ENCODE peak calls at places on chromosomes 5 and 9, in five cellular contexts. One of them, this sample, is unnamed. For H3K4me1, the result is how much of the 10 kb centered on the place peaks cover.

GRCh38 chr5:57007349-57007748 is 55.4 kb upstream of the MIER3 start:
- DNase-seq in foreskin keratinocyte: no peak
- DNase-seq in HepG2: no peak
- DNase-seq in CD8-positive, alpha-beta T cell: no peak
- DNase-seq in esophagus squamous epithelium: no peak
- DNase-seq in this sample: no peak

GRCh38 chr5:66144799-66145390 is 795 bp downstream of the SREK1 start:
- DNase-seq in HepG2: peak
- DNase-seq in esophagus squamous epithelium: peak
- DNase-seq in CD8-positive, alpha-beta T cell: no peak
- DNase-seq in foreskin keratinocyte: peak
- DNase-seq in this sample: peak

GRCh38 chr9:130927995-130928900 is 10.8 kb downstream of the FIBCD1 start:
- DNase-seq in CD8-positive, alpha-beta T cell: no peak
- DNase-seq in HepG2: peak
- DNase-seq in foreskin keratinocyte: peak
- DNase-seq in esophagus squamous epithelium: no peak
- DNase-seq in this sample: no peak

GRCh38 chr5:171845857-171846785 is 60.5 kb downstream of the SMIM23 start:
- DNase-seq in foreskin keratinocyte: no peak
- DNase-seq in HepG2: no peak
- DNase-seq in esophagus squamous epithelium: no peak
- DNase-seq in CD8-positive, alpha-beta T cell: no peak
- DNase-seq in this sample: no peak

GRCh38 chr9:137778914-137779313 is 98.7 kb upstream of the CACNA1B start:
- DNase-seq in foreskin keratinocyte: no peak
- DNase-seq in esophagus squamous epithelium: no peak
- DNase-seq in HepG2: no peak
- DNase-seq in CD8-positive, alpha-beta T cell: no peak
- DNase-seq in this sample: no peak

GRCh38 chr5:169567079-169567478 is 16.5 kb upstream of the SPDL1 start:
- DNase-seq in foreskin keratinocyte: no peak
- DNase-seq in esophagus squamous epithelium: no peak
- DNase-seq in HepG2: no peak
- DNase-seq in CD8-positive, alpha-beta T cell: no peak
- DNase-seq in this sample: no peak

GRCh38 chr9:98096091-98096490 is 22.9 kb downstream of the TRIM14 start:
- DNase-seq in HepG2: no peak
- DNase-seq in esophagus squamous epithelium: no peak
- DNase-seq in foreskin keratinocyte: no peak
- DNase-seq in CD8-positive, alpha-beta T cell: no peak
- DNase-seq in this sample: no peak

GRCh38 chr5:41815663-41816062 is 54.6 kb downstream of the OXCT1 start:
- DNase-seq in HepG2: no peak
- DNase-seq in CD8-positive, alpha-beta T cell: no peak
- DNase-seq in foreskin keratinocyte: peak
- DNase-seq in esophagus squamous epithelium: no peak
- DNase-seq in this sample: no peak

GRCh38 chr9:27351438-27351837 is 54.5 kb upstream of the EQTN start:
- DNase-seq in esophagus squamous epithelium: no peak
- DNase-seq in HepG2: no peak
- DNase-seq in CD8-positive, alpha-beta T cell: no peak
- DNase-seq in foreskin keratinocyte: no peak
- DNase-seq in this sample: no peak

GRCh38 chr5:115419794-115420585 is 123.5 kb upstream of the CCDC112 start:
- DNase-seq in esophagus squamous epithelium: no peak
- DNase-seq in foreskin keratinocyte: peak
- DNase-seq in HepG2: no peak
- DNase-seq in CD8-positive, alpha-beta T cell: no peak
- DNase-seq in this sample: no peak

GRCh38 chr5:98308231-98308630 is 465.2 kb upstream of the RGMB start:
- DNase-seq in esophagus squamous epithelium: no peak
- DNase-seq in foreskin keratinocyte: no peak
- DNase-seq in HepG2: no peak
- DNase-seq in CD8-positive, alpha-beta T cell: no peak
- DNase-seq in this sample: no peak

GRCh38 chr9:112132356-112132755 is 42.7 kb downstream of the SUSD1 start:
- DNase-seq in CD8-positive, alpha-beta T cell: no peak
- DNase-seq in foreskin keratinocyte: peak
- DNase-seq in HepG2: no peak
- DNase-seq in esophagus squamous epithelium: no peak
- DNase-seq in this sample: no peak

GRCh38 chr9:101738566-101739183 is at the start of gene GRIN3A:
- DNase-seq in esophagus squamous epithelium: no peak
- DNase-seq in foreskin keratinocyte: no peak
- DNase-seq in CD8-positive, alpha-beta T cell: no peak
- DNase-seq in HepG2: no peak
- DNase-seq in this sample: no peak

GRCh38 chr9:106861585-106862114 is 1.3 kb upstream of the ZNF462 start:
- DNase-seq in CD8-positive, alpha-beta T cell: no peak
- DNase-seq in esophagus squamous epithelium: no peak
- DNase-seq in HepG2: no peak
- DNase-seq in foreskin keratinocyte: no peak
- DNase-seq in this sample: no peak

GRCh38 chr5:132190161-132190817 is 37.4 kb downstream of the P4HA2 start:
- DNase-seq in esophagus squamous epithelium: no peak
- DNase-seq in CD8-positive, alpha-beta T cell: no peak
- DNase-seq in HepG2: peak
- DNase-seq in foreskin keratinocyte: peak
- DNase-seq in this sample: no peak

GRCh38 chr5:34929720-34930526 is 564 bp downstream of the DNAJC21 start:
- DNase-seq in esophagus squamous epithelium: peak
- DNase-seq in HepG2: peak
- DNase-seq in foreskin keratinocyte: peak
- DNase-seq in CD8-positive, alpha-beta T cell: peak
- DNase-seq in this sample: peak

GRCh38 chr9:113992276-113992951 is 85.7 kb downstream of the AMBP start:
- DNase-seq in esophagus squamous epithelium: no peak
- DNase-seq in HepG2: no peak
- DNase-seq in CD8-positive, alpha-beta T cell: no peak
- DNase-seq in foreskin keratinocyte: no peak
- DNase-seq in this sample: no peak

GRCh38 chr9:112086627-112087026 is 88.5 kb downstream of the SUSD1 start:
- DNase-seq in foreskin keratinocyte: no peak
- DNase-seq in HepG2: peak
- DNase-seq in CD8-positive, alpha-beta T cell: no peak
- DNase-seq in esophagus squamous epithelium: no peak
- DNase-seq in this sample: no peak

GRCh38 chr5:78964889-78965288 is 20.2 kb downstream of the ARSB start:
- DNase-seq in foreskin keratinocyte: peak
- DNase-seq in HepG2: peak
- DNase-seq in esophagus squamous epithelium: no peak
- DNase-seq in CD8-positive, alpha-beta T cell: no peak
- DNase-seq in this sample: no peak

GRCh38 chr5:126234563-126235195 is 188.5 kb upstream of the GRAMD2B start:
- DNase-seq in foreskin keratinocyte: peak
- DNase-seq in esophagus squamous epithelium: no peak
- DNase-seq in HepG2: peak
- DNase-seq in CD8-positive, alpha-beta T cell: no peak
- DNase-seq in this sample: no peak

GRCh38 chr5:3604501-3604900 is 8.9 kb downstream of the IRX1 start:
- DNase-seq in CD8-positive, alpha-beta T cell: no peak
- DNase-seq in HepG2: no peak
- DNase-seq in foreskin keratinocyte: no peak
- DNase-seq in esophagus squamous epithelium: no peak
- DNase-seq in this sample: no peak

GRCh38 chr5:926416-927171 is 33.9 kb downstream of the TRIP13 start:
- DNase-seq in CD8-positive, alpha-beta T cell: peak
- DNase-seq in HepG2: no peak
- DNase-seq in foreskin keratinocyte: peak
- DNase-seq in esophagus squamous epithelium: no peak
- DNase-seq in this sample: no peak

GRCh38 chr5:119255571-119256356 is 100.1 kb upstream of the TNFAIP8 start:
- DNase-seq in esophagus squamous epithelium: no peak
- DNase-seq in foreskin keratinocyte: peak
- DNase-seq in CD8-positive, alpha-beta T cell: no peak
- DNase-seq in HepG2: peak
- DNase-seq in this sample: no peak

GRCh38 chr5:72199681-72200080 is 92.4 kb downstream of the MAP1B start:
- DNase-seq in foreskin keratinocyte: no peak
- DNase-seq in HepG2: no peak
- DNase-seq in esophagus squamous epithelium: no peak
- DNase-seq in CD8-positive, alpha-beta T cell: no peak
- DNase-seq in this sample: no peak

GRCh38 chr5:180159756-180160155 is 49.3 kb downstream of the RASGEF1C start:
- DNase-seq in CD8-positive, alpha-beta T cell: no peak
- DNase-seq in HepG2: no peak
- DNase-seq in esophagus squamous epithelium: no peak
- DNase-seq in foreskin keratinocyte: no peak
- DNase-seq in this sample: no peak

DNA sequence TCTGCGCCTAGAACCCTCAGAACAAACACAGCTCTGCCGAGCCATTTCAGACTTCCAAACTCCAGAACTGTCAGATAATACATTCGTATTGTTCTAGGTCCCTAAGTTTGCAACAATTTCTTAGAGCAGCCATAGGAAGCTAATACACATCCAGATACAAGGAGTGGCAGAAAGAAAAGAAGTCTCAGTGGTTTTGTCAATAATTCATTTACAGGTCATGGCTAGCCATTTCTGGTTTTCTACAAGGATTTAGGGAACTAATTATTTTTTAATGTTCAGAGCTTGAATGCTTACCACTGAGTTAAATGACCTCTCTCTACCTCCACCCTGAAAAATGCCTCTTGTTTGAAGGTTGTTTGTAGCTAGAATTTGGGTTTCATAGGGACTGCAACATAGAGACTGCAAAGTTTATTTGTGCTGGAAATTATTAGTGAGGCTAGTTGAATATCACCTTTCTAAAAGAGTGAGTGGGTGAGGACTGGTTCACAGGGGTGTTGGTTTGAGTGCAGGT is 15.5 kb upstream of the ERMP1 start:
- DNase-seq in CD8-positive, alpha-beta T cell: no peak
- DNase-seq in esophagus squamous epithelium: no peak
- DNase-seq in foreskin keratinocyte: no peak
- DNase-seq in HepG2: no peak
- DNase-seq in this sample: no peak
- H3K4me1 ChIP-seq in CD8-positive, alpha-beta T cell: under half
- H3K4me1 ChIP-seq in esophagus squamous epithelium: under half
- H3K4me1 ChIP-seq in foreskin keratinocyte: under half
- H3K4me1 ChIP-seq in HepG2: under half
- H3K4me1 ChIP-seq in this sample: under half

DNA sequence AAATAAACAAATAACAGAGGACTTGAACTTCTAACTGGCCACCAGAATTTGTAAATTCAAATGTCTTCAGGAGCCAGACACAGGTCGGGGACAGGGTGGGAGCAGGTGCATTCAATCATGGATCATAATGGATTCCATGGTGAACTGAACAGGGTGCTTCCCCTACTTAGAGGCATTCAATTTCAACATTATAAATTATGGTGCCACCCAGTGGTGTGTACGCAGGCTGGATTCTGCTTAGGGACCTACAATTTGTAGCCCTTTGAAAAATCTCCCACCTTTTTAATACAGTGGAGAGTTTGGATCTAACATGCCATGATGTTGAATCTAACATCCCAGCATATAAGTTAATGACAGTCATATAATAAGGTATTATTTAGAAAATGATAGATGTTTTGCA is 22.3 kb downstream of the KLF9 start:
- DNase-seq in foreskin keratinocyte: no peak
- DNase-seq in CD8-positive, alpha-beta T cell: no peak
- DNase-seq in HepG2: no peak
- DNase-seq in esophagus squamous epithelium: no peak
- DNase-seq in this sample: no peak
- TF ChIP-seq CTCF in foreskin keratinocyte: peak
- TF ChIP-seq CTCF in CD8-positive, alpha-beta T cell: peak
- TF ChIP-seq CTCF in HepG2: peak
- TF ChIP-seq CTCF in esophagus squamous epithelium: no peak
- TF ChIP-seq CTCF in this sample: no peak

GRCh38 chr5:135231289-135231688 is 167.7 kb downstream of the MACROH2A1 start:
- DNase-seq in esophagus squamous epithelium: no peak
- DNase-seq in CD8-positive, alpha-beta T cell: no peak
- DNase-seq in foreskin keratinocyte: no peak
- DNase-seq in HepG2: no peak
- DNase-seq in this sample: no peak

GRCh38 chr5:135230326-135230925 is 168.6 kb downstream of the MACROH2A1 start:
- DNase-seq in esophagus squamous epithelium: no peak
- DNase-seq in CD8-positive, alpha-beta T cell: no peak
- DNase-seq in HepG2: peak
- DNase-seq in foreskin keratinocyte: peak
- DNase-seq in this sample: no peak

GRCh38 chr5:135228236-135228635 is 170.8 kb downstream of the MACROH2A1 start:
- DNase-seq in esophagus squamous epithelium: no peak
- DNase-seq in CD8-positive, alpha-beta T cell: no peak
- DNase-seq in HepG2: no peak
- DNase-seq in foreskin keratinocyte: no peak
- DNase-seq in this sample: no peak

GRCh38 chr5:135229122-135229521 is 169.9 kb downstream of the MACROH2A1 start:
- DNase-seq in esophagus squamous epithelium: no peak
- DNase-seq in foreskin keratinocyte: no peak
- DNase-seq in CD8-positive, alpha-beta T cell: no peak
- DNase-seq in HepG2: no peak
- DNase-seq in this sample: no peak

GRCh38 chr5:135229679-135230132 is 169.3 kb downstream of the MACROH2A1 start:
- DNase-seq in CD8-positive, alpha-beta T cell: no peak
- DNase-seq in foreskin keratinocyte: no peak
- DNase-seq in esophagus squamous epithelium: no peak
- DNase-seq in HepG2: peak
- DNase-seq in this sample: no peak
- H3K27ac ChIP-seq in CD8-positive, alpha-beta T cell: no peak
- H3K27ac ChIP-seq in foreskin keratinocyte: no peak
- H3K27ac ChIP-seq in esophagus squamous epithelium: peak
- H3K27ac ChIP-seq in HepG2: peak
- H3K27ac ChIP-seq in this sample: peak

GRCh38 chr5:150144211-150144801 is 11.3 kb downstream of the PDGFRB start:
- DNase-seq in esophagus squamous epithelium: no peak
- DNase-seq in HepG2: no peak
- DNase-seq in foreskin keratinocyte: no peak
- DNase-seq in CD8-positive, alpha-beta T cell: no peak
- DNase-seq in this sample: peak
- H3K4me1 ChIP-seq in esophagus squamous epithelium: under half
- H3K4me1 ChIP-seq in HepG2: half or more
- H3K4me1 ChIP-seq in foreskin keratinocyte: under half
- H3K4me1 ChIP-seq in CD8-positive, alpha-beta T cell: under half
- H3K4me1 ChIP-seq in this sample: half or more

GRCh38 chr5:6525910-6526309 is 77.3 kb downstream of the UBE2QL1 start:
- DNase-seq in esophagus squamous epithelium: no peak
- DNase-seq in foreskin keratinocyte: no peak
- DNase-seq in CD8-positive, alpha-beta T cell: no peak
- DNase-seq in HepG2: peak
- DNase-seq in this sample: no peak
- TF ChIP-seq CTCF in esophagus squamous epithelium: peak
- TF ChIP-seq CTCF in foreskin keratinocyte: peak
- TF ChIP-seq CTCF in CD8-positive, alpha-beta T cell: no peak
- TF ChIP-seq CTCF in HepG2: peak
- TF ChIP-seq CTCF in this sample: no peak

DNA sequence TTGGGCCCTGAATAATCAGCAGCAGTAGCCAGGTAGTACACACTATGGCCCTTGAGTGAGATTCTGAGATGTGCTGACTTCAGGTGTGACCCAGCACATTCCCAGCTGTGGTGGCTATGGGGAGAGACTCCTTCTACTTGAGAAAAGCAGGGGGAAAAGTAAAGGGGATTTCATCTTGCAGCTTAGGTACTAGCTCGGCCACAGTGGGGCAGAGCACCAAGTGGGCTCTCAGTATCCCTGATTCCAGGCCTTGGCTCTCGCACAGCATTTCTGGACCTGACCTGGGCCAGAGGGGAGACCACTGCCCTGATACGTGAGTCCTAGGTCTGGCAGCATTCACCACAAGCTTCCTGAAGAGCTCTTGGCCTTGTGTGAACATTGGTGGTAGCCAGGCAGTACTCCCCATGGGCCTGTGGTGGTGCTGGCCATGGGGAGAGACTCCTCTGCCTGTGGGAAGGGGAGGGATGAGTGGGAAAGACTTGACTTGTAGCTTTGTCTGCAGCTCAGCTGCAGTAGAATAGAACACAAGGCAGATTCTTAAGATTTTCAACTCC is 27.6 kb downstream of the PTGS1 start:
- DNase-seq in CD8-positive, alpha-beta T cell: no peak
- DNase-seq in HepG2: no peak
- DNase-seq in foreskin keratinocyte: no peak
- DNase-seq in esophagus squamous epithelium: no peak
- DNase-seq in this sample: no peak
- H3K27ac ChIP-seq in CD8-positive, alpha-beta T cell: no peak
- H3K27ac ChIP-seq in HepG2: no peak
- H3K27ac ChIP-seq in foreskin keratinocyte: no peak
- H3K27ac ChIP-seq in esophagus squamous epithelium: no peak
- H3K27ac ChIP-seq in this sample: no peak